ENCODE peak calls at places on chromosomes 1 and 21, in eight cellular contexts. One of them, this sample, is unnamed.

GRCh38 chr21:17981060-17981459 is 161.9 kb upstream of the C21orf91 start:
- DNase-seq in tibial nerve: no peak
- DNase-seq in AG08396: no peak
- DNase-seq in NAMALWA: no peak
- DNase-seq in ELF-1: no peak
- DNase-seq in NCI-H774: no peak
- DNase-seq in endothelial cell: no peak
- DNase-seq in upper lobe of right lung: no peak
- DNase-seq in this sample: peak; percentile 32

GRCh38 chr21:25776440-25776839 is 41.7 kb downstream of the GABPA start:
- DNase-seq in tibial nerve: no peak
- DNase-seq in AG08396: no peak
- DNase-seq in NAMALWA: no peak
- DNase-seq in ELF-1: no peak
- DNase-seq in NCI-H774: no peak
- DNase-seq in endothelial cell: no peak
- DNase-seq in upper lobe of right lung: no peak
- DNase-seq in this sample: no peak

GRCh38 chr1:228228601-228229074 is 20.8 kb downstream of the OBSCN start:
- DNase-seq in tibial nerve: no peak
- DNase-seq in AG08396: no peak
- DNase-seq in NAMALWA: no peak
- DNase-seq in ELF-1: no peak
- DNase-seq in NCI-H774: no peak
- DNase-seq in endothelial cell: no peak
- DNase-seq in upper lobe of right lung: no peak
- DNase-seq in this sample: no peak

GRCh38 chr1:94908190-94908589 is 18.7 kb downstream of the CNN3 start:
- DNase-seq in tibial nerve: no peak
- DNase-seq in AG08396: no peak
- DNase-seq in NAMALWA: no peak
- DNase-seq in ELF-1: no peak
- DNase-seq in NCI-H774: no peak
- DNase-seq in endothelial cell: no peak
- DNase-seq in upper lobe of right lung: no peak
- DNase-seq in this sample: no peak

GRCh38 chr1:171645553-171646336 is 6.7 kb downstream of the MYOC start:
- DNase-seq in tibial nerve: peak; percentile 55
- DNase-seq in AG08396: peak; percentile 43
- DNase-seq in NAMALWA: no peak
- DNase-seq in ELF-1: no peak
- DNase-seq in NCI-H774: no peak
- DNase-seq in endothelial cell: no peak
- DNase-seq in upper lobe of right lung: no peak
- DNase-seq in this sample: no peak

GRCh38 chr1:8597455-8597854 is 220.0 kb downstream of the RERE start:
- DNase-seq in tibial nerve: no peak
- DNase-seq in AG08396: peak; percentile 26
- DNase-seq in NAMALWA: no peak
- DNase-seq in ELF-1: no peak
- DNase-seq in NCI-H774: no peak
- DNase-seq in endothelial cell: no peak
- DNase-seq in upper lobe of right lung: no peak
- DNase-seq in this sample: no peak

GRCh38 chr1:2388004-2388913 is 3.1 kb downstream of the MORN1 start:
- DNase-seq in tibial nerve: no peak
- DNase-seq in AG08396: no peak
- DNase-seq in NAMALWA: no peak
- DNase-seq in ELF-1: no peak
- DNase-seq in NCI-H774: no peak
- DNase-seq in endothelial cell: no peak
- DNase-seq in upper lobe of right lung: peak; percentile 48
- DNase-seq in this sample: no peak

GRCh38 chr1:70891444-70891843 is 156.2 kb downstream of the PTGER3 start:
- DNase-seq in tibial nerve: no peak
- DNase-seq in AG08396: peak; percentile 8
- DNase-seq in NAMALWA: no peak
- DNase-seq in ELF-1: no peak
- DNase-seq in NCI-H774: no peak
- DNase-seq in endothelial cell: no peak
- DNase-seq in upper lobe of right lung: no peak
- DNase-seq in this sample: no peak

GRCh38 chr1:246785536-246786111 is 61.4 kb downstream of the SCCPDH start:
- DNase-seq in tibial nerve: no peak
- DNase-seq in AG08396: no peak
- DNase-seq in NAMALWA: peak; percentile 34
- DNase-seq in ELF-1: no peak
- DNase-seq in NCI-H774: no peak
- DNase-seq in endothelial cell: no peak
- DNase-seq in upper lobe of right lung: no peak
- DNase-seq in this sample: no peak

GRCh38 chr1:55700359-55701130 is 485.4 kb upstream of the USP24 start:
- DNase-seq in tibial nerve: no peak
- DNase-seq in AG08396: no peak
- DNase-seq in NAMALWA: no peak
- DNase-seq in ELF-1: no peak
- DNase-seq in NCI-H774: no peak
- DNase-seq in endothelial cell: no peak
- DNase-seq in upper lobe of right lung: no peak
- DNase-seq in this sample: no peak

GRCh38 chr1:150808134-150808533 is at the start of gene CTSK:
- DNase-seq in tibial nerve: peak; percentile 48
- DNase-seq in AG08396: peak; percentile 43
- DNase-seq in NAMALWA: no peak
- DNase-seq in ELF-1: no peak
- DNase-seq in NCI-H774: no peak
- DNase-seq in endothelial cell: no peak
- DNase-seq in upper lobe of right lung: no peak
- DNase-seq in this sample: no peak

GRCh38 chr1:52702886-52703787 is 5.0 kb upstream of the COA7 start:
- DNase-seq in tibial nerve: peak; percentile 82
- DNase-seq in AG08396: peak; percentile 89
- DNase-seq in NAMALWA: peak; percentile 97
- DNase-seq in ELF-1: peak; percentile 96
- DNase-seq in NCI-H774: peak; percentile 96
- DNase-seq in endothelial cell: peak; percentile 78
- DNase-seq in upper lobe of right lung: peak; percentile 95
- DNase-seq in this sample: no peak

GRCh38 chr1:21541835-21542234 is 32.6 kb downstream of the ALPL start:
- DNase-seq in tibial nerve: peak; percentile 11
- DNase-seq in AG08396: peak; percentile 85
- DNase-seq in NAMALWA: no peak
- DNase-seq in ELF-1: peak; percentile 59
- DNase-seq in NCI-H774: no peak
- DNase-seq in endothelial cell: no peak
- DNase-seq in upper lobe of right lung: no peak
- DNase-seq in this sample: no peak

GRCh38 chr1:35558374-35559316 is 1.0 kb downstream of the NCDN start:
- DNase-seq in tibial nerve: no peak
- DNase-seq in AG08396: peak; percentile 42
- DNase-seq in NAMALWA: no peak
- DNase-seq in ELF-1: peak; percentile 74
- DNase-seq in NCI-H774: no peak
- DNase-seq in endothelial cell: no peak
- DNase-seq in upper lobe of right lung: no peak
- DNase-seq in this sample: peak; percentile 66

GRCh38 chr21:36209626-36210171 is 53.1 kb downstream of the DOP1B start:
- DNase-seq in tibial nerve: peak; percentile 54
- DNase-seq in AG08396: peak; percentile 15
- DNase-seq in NAMALWA: peak; percentile 59
- DNase-seq in ELF-1: peak; percentile 75
- DNase-seq in NCI-H774: peak; percentile 54
- DNase-seq in endothelial cell: peak; percentile 26
- DNase-seq in upper lobe of right lung: no peak
- DNase-seq in this sample: peak; percentile 15

GRCh38 chr1:8797230-8797629 is 20.2 kb downstream of the RERE start:
- DNase-seq in tibial nerve: no peak
- DNase-seq in AG08396: no peak
- DNase-seq in NAMALWA: no peak
- DNase-seq in ELF-1: no peak
- DNase-seq in NCI-H774: no peak
- DNase-seq in endothelial cell: no peak
- DNase-seq in upper lobe of right lung: no peak
- DNase-seq in this sample: no peak

GRCh38 chr1:19435181-19435580 is 50.2 kb downstream of the CAPZB start:
- DNase-seq in tibial nerve: peak; percentile 58
- DNase-seq in AG08396: no peak
- DNase-seq in NAMALWA: no peak
- DNase-seq in ELF-1: no peak
- DNase-seq in NCI-H774: no peak
- DNase-seq in endothelial cell: no peak
- DNase-seq in upper lobe of right lung: no peak
- DNase-seq in this sample: no peak

GRCh38 chr1:56436338-56436695 is 143.0 kb downstream of the PLPP3 start:
- DNase-seq in tibial nerve: no peak
- DNase-seq in AG08396: no peak
- DNase-seq in NAMALWA: no peak
- DNase-seq in ELF-1: no peak
- DNase-seq in NCI-H774: no peak
- DNase-seq in endothelial cell: no peak
- DNase-seq in upper lobe of right lung: no peak
- DNase-seq in this sample: no peak

GRCh38 chr1:167904641-167905040 is 9.3 kb downstream of the ADCY10 start:
- DNase-seq in tibial nerve: no peak
- DNase-seq in AG08396: peak; percentile 55
- DNase-seq in NAMALWA: no peak
- DNase-seq in ELF-1: peak; percentile 27
- DNase-seq in NCI-H774: no peak
- DNase-seq in endothelial cell: no peak
- DNase-seq in upper lobe of right lung: no peak
- DNase-seq in this sample: no peak